ENCODE peak calls at places on chromosomes 11 and 22, in six cellular contexts. Z is tibial artery, J is mesenchymal stem cell, L is NB4, A is fibroblast of mammary gland, W is left ventricle myocardium inferior. Q is an unnamed sample.
A peak's percentile ranks its signal among the peaks of the same experiment; 100 is the strongest.

GRCh38 chr11:94017446-94017845 is 3.7 kb upstream of the HEPHL1 start:
- DNase-seq in J (no peak), Z (no peak), W (no peak), A (no peak), L (no peak), Q (no peak)

GRCh38 chr22:29820941-29821789 is 16.9 kb downstream of the ASCC2 start:
- DNase-seq in A (peak; percentile 86), Z (peak; percentile 69), L (peak; percentile 94), J (peak; percentile 97), W (peak; percentile 90), Q (peak; percentile 71)

GRCh38 chr11:90447651-90448050 is 224.8 kb upstream of the CHORDC1 start:
- DNase-seq in J (no peak), Z (no peak), W (no peak), A (no peak), L (no peak), Q (no peak)

GRCh38 chr22:27726344-27726725 is 75.2 kb downstream of the MN1 start:
- DNase-seq in L (no peak), J (no peak), Z (no peak), A (no peak), W (no peak), Q (no peak)

GRCh38 chr11:126815111-126815510 is 185.5 kb downstream of the KIRREL3 start:
- DNase-seq in L (no peak), W (no peak), Z (no peak), A (peak; percentile 28), J (no peak), Q (no peak)

GRCh38 chr22:19343470-19343869 is 52.0 kb upstream of the CLTCL1 start:
- DNase-seq in A (no peak), W (no peak), Z (no peak), J (no peak), L (no peak), Q (no peak)

GRCh38 chr11:6563667-6564066 is 39.7 kb downstream of the RRP8 start:
- DNase-seq in W (no peak), A (no peak), L (no peak), Z (no peak), J (no peak), Q (no peak)

GRCh38 chr11:119056397-119056999 is 507 bp downstream of the HYOU1 start:
- DNase-seq in Z (no peak), J (peak; percentile 19), W (no peak), A (no peak), L (peak; percentile 33), Q (no peak)

GRCh38 chr11:123060265-123061000 is 1.5 kb downstream of the HSPA8 start:
- DNase-seq in Z (no peak), L (peak; percentile 47), W (no peak), A (no peak), J (no peak), Q (no peak)

GRCh38 chr22:22111267-22111751 is 128.7 kb upstream of the TOP3B start:
- DNase-seq in A (peak; percentile 64), J (peak; percentile 41), Z (no peak), L (no peak), W (no peak), Q (peak; percentile 56)

GRCh38 chr22:42269407-42270177 is 861 bp downstream of the TCF20 start:
- DNase-seq in L (peak; percentile 71), J (peak; percentile 40), A (no peak), W (peak; percentile 44), Z (peak; percentile 37), Q (no peak)

GRCh38 chr11:85756401-85757200 is 54.3 kb downstream of the SYTL2 start:
- DNase-seq in W (no peak), A (no peak), L (no peak), Z (no peak), J (no peak), Q (no peak)

GRCh38 chr11:62539238-62539925 is 7.2 kb downstream of the AHNAK start:
- DNase-seq in A (peak; percentile 93), J (peak; percentile 77), W (peak; percentile 63), L (peak; percentile 87), Z (no peak), Q (peak; percentile 82)

GRCh38 chr22:27223317-27224177 is 566.2 kb downstream of the MIAT start:
- DNase-seq in Z (no peak), W (no peak), A (peak; percentile 70), L (no peak), J (peak; percentile 95), Q (peak; percentile 59)

GRCh38 chr22:46201059-46201757 is 48.9 kb downstream of the CDPF1 start:
- DNase-seq in A (no peak), L (no peak), Z (no peak), J (no peak), W (no peak), Q (no peak)

GRCh38 chr11:1309498-1310314 is at the start of gene TOLLIP:
- DNase-seq in J (peak; percentile 88), W (peak; percentile 96), L (peak; percentile 91), Z (peak; percentile 93), A (peak; percentile 86), Q (peak; percentile 68)
- H3K4me3 ChIP-seq in J (peak within 1 kb of the TSS; percentile 82), W (peak within 1 kb of the TSS; percentile 88), L (peak within 1 kb of the TSS; percentile 81), Z (peak within 1 kb of the TSS; percentile 92), A (peak within 1 kb of the TSS; percentile 65), Q (peak within 1 kb of the TSS; percentile 78)

GRCh38 chr11:4203603-4204360 is 109.2 kb downstream of the RRM1 start:
- DNase-seq in Z (no peak), L (no peak), W (no peak), J (no peak), A (no peak), Q (no peak)
- H3K4me3 ChIP-seq in Z (no peak overlapping the region), L (no peak overlapping the region), W (no peak overlapping the region), J (no peak overlapping the region), A (no peak overlapping the region), Q (no peak overlapping the region)

GRCh38 chr22:36817429-36817783 is 571 bp upstream of the PVALB start:
- DNase-seq in Z (no peak), A (no peak), L (no peak), J (no peak), W (no peak), Q (no peak)
- H3K4me3 ChIP-seq in Z (no peak overlapping the region), A (no peak overlapping the region), L (no peak overlapping the region), J (no peak overlapping the region), W (peak overlapping the region; percentile 55), Q (no peak overlapping the region)

DNA sequence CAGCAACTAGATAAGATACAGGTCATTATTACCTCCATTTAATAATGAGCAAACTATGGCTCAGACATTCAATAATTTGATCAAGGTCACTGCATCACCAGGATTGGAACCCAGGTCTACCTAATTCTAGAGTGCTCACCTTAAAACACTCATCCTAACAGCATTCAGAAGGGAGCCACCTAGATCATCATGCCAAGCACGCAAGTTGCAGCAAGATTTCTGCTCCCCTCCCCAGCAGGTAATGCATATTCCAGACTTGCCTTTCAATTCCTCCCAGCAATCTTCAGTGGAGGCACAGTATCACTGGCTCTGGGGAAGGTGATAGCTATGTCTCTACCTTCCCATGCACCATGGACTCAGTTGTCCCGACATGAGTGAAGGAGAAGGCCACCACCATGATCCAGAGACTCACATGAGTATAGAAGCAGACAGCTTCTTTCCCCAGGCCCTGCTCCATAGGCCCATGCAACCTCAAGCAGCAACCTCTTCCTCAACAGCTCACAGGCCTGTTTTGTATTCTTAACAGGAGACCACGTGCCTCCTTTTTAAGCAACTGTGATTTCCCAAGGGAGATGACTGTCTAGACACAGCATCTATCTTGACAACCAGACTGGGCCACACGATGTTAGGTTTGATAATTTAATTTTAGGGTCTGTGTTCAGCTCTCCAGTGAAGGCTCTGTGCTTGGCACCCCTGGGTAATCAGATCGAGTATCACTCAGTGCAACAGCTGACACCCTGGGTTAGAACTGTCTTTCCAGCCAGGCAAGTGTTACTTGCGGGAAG is 36.4 kb downstream of the RAB30 start:
- DNase-seq in Z (peak; percentile 36), L (peak; percentile 39), J (peak; percentile 48), W (no peak), A (peak; percentile 78), Q (peak; percentile 44)
- H3K4me3 ChIP-seq in Z (no peak overlapping the region), L (no peak overlapping the region), J (peak overlapping the region; percentile 54), W (peak overlapping the region; percentile 60), A (no peak overlapping the region), Q (no peak overlapping the region)

GRCh38 chr22:37999640-38000272 is 15.4 kb upstream of the SOX10 start:
- DNase-seq in J (peak; percentile 61), A (peak; percentile 57), L (peak; percentile 93), Z (no peak), W (no peak), Q (peak; percentile 31)
- H3K4me3 ChIP-seq in J (no peak overlapping the region), A (no peak overlapping the region), L (no peak overlapping the region), Z (no peak overlapping the region), W (no peak overlapping the region), Q (no peak overlapping the region)